ENCODE peak calls at places on chromosome 1, in four cellular contexts. U, J, M and D are unnamed samples.

GRCh38 chr1:192311281-192311680 is 5.5 kb upstream of the RGS21 start:
- DNase-seq in U (no peak), M (no peak), J (no peak), D (no peak)

GRCh38 chr1:164640673-164641352 is 81.8 kb downstream of the PBX1 start:
- DNase-seq in U (no peak), J (no peak), M (no peak), D (no peak)

GRCh38 chr1:218347316-218347712 is 2.2 kb downstream of the TGFB2 start:
- DNase-seq in M (no peak), J (peak; percentile 46), U (no peak), D (no peak)

GRCh38 chr1:107572674-107573205 is 392.2 kb downstream of the VAV3 start:
- DNase-seq in J (no peak), M (no peak), U (no peak), D (no peak)

GRCh38 chr1:26044414-26044813 is 1.5 kb downstream of the SLC30A2 start:
- DNase-seq in M (no peak), J (no peak), U (no peak), D (no peak)

GRCh38 chr1:221793439-221794078 is 51.7 kb upstream of the DUSP10 start:
- DNase-seq in U (no peak), J (no peak), M (no peak), D (no peak)

GRCh38 chr1:38964140-38964548 is 22.5 kb upstream of the RHBDL2 start:
- DNase-seq in M (no peak), U (no peak), J (no peak), D (no peak)

GRCh38 chr1:116794804-116795481 is 40.7 kb downstream of the CD2 start:
- DNase-seq in M (no peak), J (no peak), U (no peak), D (no peak)

GRCh38 chr1:113269577-113269976 is 120.7 kb upstream of the MAGI3 start:
- DNase-seq in U (no peak), M (no peak), J (no peak), D (no peak)

GRCh38 chr1:116374340-116375164 is 1.5 kb downstream of the ATP1A1 start:
- DNase-seq in M (no peak), J (peak; percentile 60), U (no peak), D (no peak)

GRCh38 chr1:10759413-10760200 is 36.8 kb downstream of the CASZ1 start:
- DNase-seq in M (no peak), J (no peak), U (no peak), D (no peak)

GRCh38 chr1:222443566-222443965 is 104.3 kb downstream of the HHIPL2 start:
- DNase-seq in M (no peak), U (no peak), J (no peak), D (no peak)

GRCh38 chr1:13728104-13728503 is 28.1 kb downstream of the PRDM2 start:
- DNase-seq in U (no peak), M (no peak), J (no peak), D (no peak)

GRCh38 chr1:19814244-19814661 is 830 bp downstream of the RNF186 start:
- DNase-seq in J (no peak), M (no peak), U (no peak), D (no peak)

GRCh38 chr1:170162385-170163226 is 16.8 kb downstream of the NTMT2 start:
- DNase-seq in J (peak; percentile 73), M (no peak), U (no peak), D (peak; percentile 22)

GRCh38 chr1:162141273-162142023 is 72.0 kb downstream of the NOS1AP start:
- DNase-seq in U (no peak), J (no peak), M (no peak), D (no peak)

GRCh38 chr1:186042216-186042615 is 308.0 kb downstream of the HMCN1 start:
- DNase-seq in U (no peak), M (no peak), J (no peak), D (no peak)

GRCh38 chr1:24932284-24932683 is 2.2 kb upstream of the RUNX3 start:
- DNase-seq in M (no peak), J (peak; percentile 86), U (peak; percentile 71), D (no peak)

GRCh38 chr1:157147906-157148717 is 9.9 kb upstream of the ETV3 start:
- DNase-seq in J (no peak), U (no peak), M (no peak), D (no peak)

GRCh38 chr1:227654858-227655752 is 80.0 kb downstream of the JMJD4 start:
- DNase-seq in U (no peak), M (no peak), J (no peak), D (no peak)
- H3K9me3 ChIP-seq in U (peaks cover 99% of the 10 kb centered on the region), M (peaks cover 70% of the 10 kb centered on the region), J (peaks cover 94% of the 10 kb centered on the region), D (peaks cover 97% of the 10 kb centered on the region)

DNA sequence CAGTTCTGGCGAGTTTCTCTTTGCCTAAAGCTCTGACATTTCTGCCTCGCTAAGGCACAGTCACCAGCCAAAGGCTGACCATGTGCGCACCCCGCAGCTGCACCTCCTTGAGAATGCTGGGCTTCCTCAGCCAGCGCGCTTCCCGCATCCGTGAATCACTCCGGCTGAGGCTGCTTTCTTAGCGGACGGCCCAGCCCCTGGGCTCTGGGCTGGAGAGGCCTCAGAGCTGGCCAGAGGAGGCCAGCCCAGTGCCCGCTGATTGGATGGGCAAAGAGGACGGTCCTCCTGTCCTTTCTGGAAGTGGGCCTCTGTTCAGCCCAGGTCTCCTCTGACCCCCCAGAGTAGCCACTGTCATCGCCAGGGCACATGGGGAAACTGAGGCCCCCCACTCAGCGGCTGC is 56.1 kb downstream of the PRDM16 start:
- DNase-seq in J (peak; percentile 67), U (no peak), M (no peak), D (peak; percentile 39)
- H3K9me3 ChIP-seq in J (no peaks in the 10 kb centered on the region), U (no peaks in the 10 kb centered on the region), M (no peaks in the 10 kb centered on the region), D (no peaks in the 10 kb centered on the region)

GRCh38 chr1:2829846-2830615 is 28.5 kb upstream of the TTC34 start:
- DNase-seq in M (no peak), U (peak; percentile 34), J (no peak), D (no peak)
- H3K9me3 ChIP-seq in M (peaks cover 96% of the 10 kb centered on the region), U (no peaks in the 10 kb centered on the region), J (no peaks in the 10 kb centered on the region), D (no peaks in the 10 kb centered on the region)

GRCh38 chr1:4692437-4692836 is 38.0 kb downstream of the AJAP1 start:
- DNase-seq in M (no peak), U (no peak), J (no peak), D (no peak)
- H3K9me3 ChIP-seq in M (no peaks in the 10 kb centered on the region), U (no peaks in the 10 kb centered on the region), J (no peaks in the 10 kb centered on the region), D (no peaks in the 10 kb centered on the region)

GRCh38 chr1:88422037-88422436 is 262.0 kb upstream of the PKN2 start:
- DNase-seq in J (no peak), M (no peak), U (no peak), D (no peak)
- H3K9me3 ChIP-seq in J (peaks cover 6% of the 10 kb centered on the region), M (no peaks in the 10 kb centered on the region), U (peaks cover 7% of the 10 kb centered on the region), D (peaks cover 5% of the 10 kb centered on the region)

DNA sequence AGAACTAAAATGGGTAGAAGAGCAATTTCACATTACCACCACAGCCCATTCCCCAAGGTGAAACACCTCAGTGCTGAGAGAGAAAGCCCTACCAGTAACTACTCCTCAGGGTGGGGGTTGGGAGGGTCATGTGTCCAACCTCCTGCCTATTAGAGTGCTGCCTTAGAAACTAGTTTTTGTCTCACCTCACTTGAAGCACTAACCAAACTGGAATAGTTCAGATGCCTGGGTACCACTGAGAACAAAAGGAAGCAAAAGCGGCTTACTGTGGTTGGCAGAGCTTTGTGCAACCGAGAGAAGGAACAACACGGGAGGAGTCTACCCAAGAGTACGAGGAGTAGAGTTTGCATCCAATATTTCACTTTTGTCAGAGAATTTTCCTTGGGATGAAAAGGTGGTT is 1207.5 kb upstream of the ADGRL2 start:
- DNase-seq in M (no peak), U (no peak), J (no peak), D (no peak)
- H3K9me3 ChIP-seq in M (peaks cover 2% of the 10 kb centered on the region), U (peaks cover 22% of the 10 kb centered on the region), J (peaks cover 6% of the 10 kb centered on the region), D (peaks cover 3% of the 10 kb centered on the region)

GRCh38 chr1:95754412-95754811 is 520.4 kb downstream of the RWDD3 start:
- DNase-seq in M (no peak), J (no peak), U (no peak), D (no peak)
- H3K9me3 ChIP-seq in M (peaks cover 5% of the 10 kb centered on the region), J (peaks cover 13% of the 10 kb centered on the region), U (peaks cover 25% of the 10 kb centered on the region), D (peaks cover 21% of the 10 kb centered on the region)